ENCODE peak calls at places on chromosomes 2 and 18, in four cellular contexts. L, H, Z and N are unnamed samples.

GRCh38 chr2:223042704-223043118 is 9.3 kb upstream of the KCNE4 start:
- DNase-seq in H (no peak), L (no peak), Z (no peak), N (no peak)

GRCh38 chr2:39050109-39050508 is 70.7 kb downstream of the SOS1 start:
- DNase-seq in Z (no peak), L (no peak), H (no peak), N (no peak)

GRCh38 chr2:3486047-3487027 is 33.0 kb downstream of the ADI1 start:
- DNase-seq in H (no peak), Z (no peak), L (no peak), N (no peak)

GRCh38 chr18:27763936-27764335 is 413.0 kb downstream of the CDH2 start:
- DNase-seq in Z (no peak), L (no peak), H (no peak), N (no peak)

GRCh38 chr2:232884549-232885263 is 14.6 kb downstream of the SNORC start:
- DNase-seq in L (no peak), H (no peak), Z (no peak), N (no peak)

GRCh38 chr18:44955825-44956224 is 275.1 kb downstream of the SETBP1 start:
- DNase-seq in Z (no peak), H (no peak), L (no peak), N (no peak)

GRCh38 chr2:22375094-22375493 is 1009.9 kb upstream of the KLHL29 start:
- DNase-seq in H (peak), Z (no peak), L (no peak), N (no peak)

GRCh38 chr2:172021955-172022354 is 22.2 kb downstream of the METAP1D start:
- DNase-seq in L (no peak), H (no peak), Z (no peak), N (no peak)

GRCh38 chr18:46771141-46771540 is 14.3 kb upstream of the ST8SIA5 start:
- DNase-seq in Z (no peak), H (no peak), L (no peak), N (no peak)

GRCh38 chr2:15784886-15785801 is 155.2 kb upstream of the MYCN start:
- DNase-seq in Z (no peak), H (no peak), L (no peak), N (no peak)

GRCh38 chr2:141379965-141380624 is 750.7 kb downstream of the LRP1B start:
- DNase-seq in L (no peak), H (no peak), Z (no peak), N (no peak)

GRCh38 chr18:28875059-28875458 is 698.1 kb upstream of the CDH2 start:
- DNase-seq in Z (no peak), H (no peak), L (no peak), N (no peak)

GRCh38 chr2:197042613-197043248 is 116.2 kb upstream of the PGAP1 start:
- DNase-seq in Z (no peak), L (peak), H (no peak), N (no peak)

GRCh38 chr2:11745613-11746375 is 638 bp upstream of the LPIN1 start:
- DNase-seq in L (no peak), Z (no peak), H (peak), N (no peak)

GRCh38 chr2:28979041-28979440 is 2.1 kb upstream of the TOGARAM2 start:
- DNase-seq in L (no peak), Z (no peak), H (no peak), N (no peak)

GRCh38 chr18:48835119-48835518 is 115.6 kb downstream of the SMAD7 start:
- DNase-seq in L (no peak), Z (no peak), H (no peak), N (no peak)

GRCh38 chr18:10923225-10923624 is 226.1 kb downstream of the PIEZO2 start:
- DNase-seq in Z (no peak), H (no peak), L (no peak), N (no peak)

GRCh38 chr2:209579236-209579749 is 155.4 kb downstream of the MAP2 start:
- DNase-seq in Z (no peak), L (no peak), H (peak), N (no peak)

GRCh38 chr2:193348055-193348454 is 1153.3 kb upstream of the TMEFF2 start:
- DNase-seq in Z (no peak), H (no peak), L (no peak), N (no peak)

GRCh38 chr2:72457801-72458516 is 310.3 kb upstream of the CYP26B1 start:
- DNase-seq in H (no peak), L (no peak), Z (no peak), N (no peak)

GRCh38 chr2:165911231-165911630 is 42.3 kb downstream of the TTC21B start:
- DNase-seq in H (no peak), Z (no peak), L (no peak), N (no peak)

GRCh38 chr2:127320586-127321275 is 26.8 kb upstream of the ERCC3 start:
- DNase-seq in L (no peak), H (no peak), Z (no peak), N (no peak)

GRCh38 chr2:21822505-21822904 is 698.7 kb downstream of the TDRD15 start:
- DNase-seq in L (no peak), Z (no peak), H (no peak), N (no peak)

GRCh38 chr2:172829229-172829628 is 93.6 kb downstream of the RAPGEF4 start:
- DNase-seq in L (no peak), Z (peak), H (no peak), N (no peak)

GRCh38 chr2:46303822-46304221 is 6.6 kb downstream of the EPAS1 start:
- DNase-seq in Z (no peak), H (no peak), L (no peak), N (no peak)

GRCh38 chr2:151637284-151637781 is 96.9 kb downstream of the NEB start:
- DNase-seq in H (no peak), L (peak), Z (no peak), N (no peak)

GRCh38 chr2:49199266-49199665 is 45.0 kb upstream of the FSHR start:
- DNase-seq in Z (no peak), L (no peak), H (no peak), N (no peak)

GRCh38 chr2:127064642-127065250 is 42.2 kb downstream of the BIN1 start:
- DNase-seq in H (peak), Z (peak), L (no peak), N (peak)

GRCh38 chr2:236164201-236164982 is 3.8 kb downstream of the GBX2 start:
- DNase-seq in L (no peak), Z (no peak), H (peak), N (no peak)

GRCh38 chr18:31042391-31043181 is at the start of gene DSC3:
- DNase-seq in Z (no peak), L (no peak), H (peak), N (no peak)

GRCh38 chr18:21215480-21215879 is 26.6 kb upstream of the GREB1L start:
- DNase-seq in L (no peak), H (no peak), Z (no peak), N (no peak)

GRCh38 chr2:241739651-241740050 is 5.2 kb downstream of the D2HGDH start:
- DNase-seq in H (no peak), L (no peak), Z (no peak), N (no peak)

GRCh38 chr2:242098445-242099128 is 229.1 kb downstream of the RTP5 start:
- DNase-seq in Z (no peak), L (peak), H (no peak), N (peak)

GRCh38 chr2:11998218-11998617 is 251.8 kb downstream of the LPIN1 start:
- DNase-seq in H (no peak), Z (no peak), L (peak), N (no peak)

GRCh38 chr18:59026364-59026763 is 113.3 kb upstream of the SEC11C start:
- DNase-seq in L (no peak), Z (no peak), H (no peak), N (no peak)

GRCh38 chr2:217803639-217803932 is 199.2 kb downstream of the TNS1 start:
- DNase-seq in L (no peak), H (no peak), Z (no peak), N (no peak)

GRCh38 chr2:217805679-217806479 is 196.9 kb downstream of the TNS1 start:
- DNase-seq in Z (no peak), H (no peak), L (no peak), N (no peak)

GRCh38 chr2:217804338-217804737 is 198.5 kb downstream of the TNS1 start:
- DNase-seq in H (peak), L (no peak), Z (no peak), N (no peak)

GRCh38 chr2:217806480-217806760 is 196.4 kb downstream of the TNS1 start:
- DNase-seq in L (no peak), H (no peak), Z (no peak), N (no peak)

GRCh38 chr2:217804786-217805678 is 197.8 kb downstream of the TNS1 start:
- DNase-seq in H (no peak), L (no peak), Z (no peak), N (no peak)
- TF ChIP-seq USF2 in H (no peak), L (no peak), Z (no peak), N (no peak)

GRCh38 chr2:17083902-17084301 is 418.3 kb upstream of the CYRIA start:
- DNase-seq in H (no peak), L (no peak), Z (no peak), N (no peak)
- TF ChIP-seq TCF7 in H (no peak), L (no peak), Z (no peak), N (no peak)

DNA sequence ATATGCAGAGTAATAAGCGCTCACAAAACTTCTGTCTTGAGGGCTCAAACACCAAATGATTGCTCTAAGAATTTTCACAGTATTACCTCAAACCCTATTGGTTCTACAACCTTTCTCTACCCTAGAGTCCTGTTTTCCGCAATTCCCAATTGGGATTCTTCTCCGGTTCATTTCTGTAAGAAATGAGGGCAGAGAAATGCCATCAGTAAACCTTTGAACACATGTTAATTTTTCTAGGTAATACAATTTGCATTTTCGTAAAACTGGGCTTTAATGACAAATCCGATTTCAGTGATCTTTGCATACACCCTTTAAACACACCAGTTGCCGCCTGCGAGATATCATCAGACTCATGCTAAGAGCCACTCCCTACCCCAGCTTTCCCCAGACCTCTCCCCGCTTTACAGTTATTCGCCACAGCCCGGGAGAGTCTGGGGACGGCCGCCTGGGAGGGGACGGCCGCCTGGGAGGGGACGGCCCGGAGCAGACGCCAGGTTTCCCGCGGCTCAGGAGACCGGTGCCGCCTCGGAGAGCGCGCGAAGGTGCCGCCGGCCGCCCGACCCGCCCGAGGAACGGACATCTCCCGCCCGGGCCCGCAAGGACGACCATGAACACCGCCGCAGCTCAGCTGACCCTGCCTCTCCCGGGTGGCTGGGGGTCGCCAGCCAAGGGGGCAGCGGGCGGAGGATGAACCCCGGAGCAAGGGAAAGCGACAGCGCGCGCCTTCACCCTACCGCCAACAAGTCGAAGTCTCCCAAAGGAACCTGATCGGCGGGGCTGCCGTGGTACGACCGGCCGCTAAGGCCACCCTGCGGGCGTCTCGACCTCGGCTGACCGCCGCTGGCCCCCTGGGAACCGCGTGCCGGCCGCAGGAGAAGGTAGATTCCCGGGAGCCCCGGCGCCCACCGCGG is 463 bp downstream of the SMC6 start:
- DNase-seq in L (no peak), Z (peak), H (peak), N (peak)
- TF ChIP-seq USF2 in L (no peak), Z (no peak), H (peak), N (no peak)

DNA sequence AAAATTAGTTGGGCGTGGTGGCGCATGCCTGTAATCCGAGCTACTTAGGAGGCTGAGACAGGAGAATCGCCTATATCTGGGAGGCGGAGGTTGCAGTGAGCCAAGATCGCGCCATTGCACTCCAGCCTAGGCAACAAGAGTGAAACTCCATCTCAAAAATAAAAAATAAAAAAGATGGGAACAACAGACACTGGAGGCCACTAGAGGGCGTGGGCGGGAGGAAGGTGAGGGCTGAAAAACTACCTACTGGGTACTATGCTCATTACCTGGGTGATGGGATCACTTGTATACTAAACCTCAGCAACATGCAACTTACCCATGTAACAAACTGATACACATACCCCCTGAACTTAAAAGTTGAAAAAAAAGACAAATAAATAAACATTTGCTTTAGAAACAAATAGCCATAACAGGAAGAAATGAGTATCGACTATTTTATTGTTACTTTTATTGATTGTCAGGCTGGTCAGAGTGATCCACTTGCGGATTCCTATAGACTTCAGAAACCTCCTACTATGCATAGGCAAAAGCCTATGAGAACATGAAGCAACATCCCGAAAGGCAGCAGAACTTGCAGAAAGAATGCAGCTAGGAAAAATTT is 61.0 kb downstream of the TMEM163 start:
- DNase-seq in L (no peak), H (peak), Z (peak), N (no peak)
- TF ChIP-seq TCF7 in L (no peak), H (no peak), Z (no peak), N (no peak)

GRCh38 chr2:190415794-190416729 is 7.9 kb downstream of the MFSD6 start:
- DNase-seq in H (no peak), Z (no peak), L (no peak), N (no peak)
- TF ChIP-seq USF2 in H (no peak), Z (no peak), L (no peak), N (no peak)

DNA sequence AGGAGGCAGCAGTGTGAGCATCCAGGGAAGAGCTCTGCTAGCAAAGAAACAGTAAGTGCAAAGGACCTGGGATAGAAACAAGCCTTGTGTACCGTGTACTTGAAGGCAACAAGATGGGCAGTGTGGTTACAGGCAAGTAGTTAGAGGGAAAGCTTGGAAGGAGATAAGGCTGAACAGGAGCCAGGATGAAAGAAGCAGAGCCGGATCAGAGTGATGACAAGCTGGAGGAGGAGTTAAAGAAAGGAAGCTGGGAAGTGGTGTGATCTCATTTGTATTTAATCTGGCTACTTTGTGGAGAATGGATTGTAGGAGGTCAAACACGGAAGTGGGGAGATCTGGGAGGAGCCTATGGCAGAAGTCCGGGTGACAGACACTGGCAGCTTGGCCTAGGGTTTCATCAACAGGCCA is 44.7 kb upstream of the VPS54 start:
- DNase-seq in Z (peak), L (no peak), H (no peak), N (no peak)
- TF ChIP-seq TCF7 in Z (no peak), L (no peak), H (no peak), N (no peak)

GRCh38 chr2:147273628-147274027 is 571.2 kb upstream of the ACVR2A start:
- DNase-seq in H (no peak), L (no peak), Z (no peak), N (no peak)
- TF ChIP-seq USF2 in H (no peak), L (no peak), Z (no peak), N (no peak)

GRCh38 chr2:41935004-41935401 is 112.8 kb upstream of the PKDCC start:
- DNase-seq in Z (no peak), H (no peak), L (no peak), N (no peak)

GRCh38 chr2:41933035-41933429 is 114.8 kb upstream of the PKDCC start:
- DNase-seq in H (no peak), Z (no peak), L (no peak), N (no peak)

GRCh38 chr2:41935806-41936205 is 112.0 kb upstream of the PKDCC start:
- DNase-seq in H (no peak), Z (no peak), L (no peak), N (no peak)

GRCh38 chr2:41933585-41934322 is 114.1 kb upstream of the PKDCC start:
- DNase-seq in H (no peak), L (no peak), Z (no peak), N (no peak)

DNA sequence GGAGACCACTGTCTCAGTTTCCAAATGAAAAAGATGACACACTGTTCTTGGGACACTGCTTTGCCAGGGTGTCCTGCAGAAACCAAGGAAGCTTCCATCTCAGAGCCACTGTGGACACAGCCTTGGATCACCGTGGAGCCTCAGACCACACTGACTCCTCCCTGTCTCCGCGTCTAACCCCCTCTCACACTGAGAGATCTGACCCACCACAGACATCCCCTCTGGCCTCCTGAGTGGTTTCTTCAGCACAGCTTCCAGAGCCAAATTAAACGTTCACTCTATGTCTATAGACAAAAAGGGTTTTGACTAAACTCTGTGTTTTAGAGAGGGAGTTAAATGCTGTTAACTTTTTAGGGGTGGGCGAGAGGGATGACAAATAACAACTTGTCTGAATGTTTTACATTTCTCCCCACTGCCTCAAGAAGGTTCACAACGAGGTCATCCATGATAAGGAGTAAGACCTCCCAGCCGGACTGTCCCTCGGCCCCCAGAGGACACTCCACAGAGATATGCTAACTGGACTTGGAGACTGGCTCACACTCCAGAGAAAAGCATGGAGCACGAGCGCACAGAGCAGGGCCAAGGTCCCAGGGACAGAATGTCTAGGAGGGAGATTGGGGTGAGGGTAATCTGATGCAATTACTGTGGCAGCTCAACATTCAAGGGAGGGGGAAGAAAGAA is 113.4 kb upstream of the PKDCC start:
- DNase-seq in Z (no peak), H (no peak), L (no peak), N (peak)
- TF ChIP-seq TCF7 in Z (no peak), H (no peak), L (no peak), N (no peak)

GRCh38 chr18:8186413-8186812 is 422.8 kb upstream of the RAB12 start:
- DNase-seq in L (no peak), Z (no peak), H (no peak), N (no peak)

GRCh38 chr18:8190980-8191379 is 418.3 kb upstream of the RAB12 start:
- DNase-seq in H (no peak), Z (no peak), L (no peak), N (no peak)

DNA sequence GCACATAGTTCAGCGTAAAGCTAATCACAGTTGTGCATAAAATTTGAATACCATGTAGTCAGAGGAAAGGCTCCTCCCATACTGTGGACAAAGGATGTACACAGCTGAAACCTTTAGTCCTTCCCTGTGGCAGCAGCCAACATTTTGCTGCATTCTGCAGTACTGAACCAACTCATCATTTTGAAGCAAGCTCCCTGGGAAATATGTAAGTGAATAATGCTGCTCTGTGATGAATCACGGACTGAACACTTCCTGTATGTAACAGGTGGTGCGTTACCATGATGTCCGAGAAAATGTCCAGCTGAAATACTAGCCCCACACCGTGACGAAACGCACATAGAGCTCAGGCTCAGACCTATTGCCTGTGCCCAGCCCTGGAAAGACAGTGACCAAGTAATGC is 421.0 kb upstream of the RAB12 start:
- DNase-seq in L (no peak), H (no peak), Z (no peak), N (no peak)
- TF ChIP-seq USF2 in L (no peak), H (no peak), Z (no peak), N (no peak)

GRCh38 chr2:32360416-32360815 is 3.6 kb downstream of the BIRC6 start:
- DNase-seq in L (no peak), Z (no peak), H (no peak), N (no peak)
- TF ChIP-seq TCF7 in L (no peak), Z (no peak), H (no peak), N (no peak)